ENCODE peak calls at places on chromosomes 6 and 20, in eight cellular contexts. S is stimulated activated CD8-positive, alpha-beta memory T cell treated with anti-CD3 and anti-CD28 coated beads, Interleukin-12 subunit alpha, Interleukin-12 subunit beta, amount 100 ng/mL, for 1 hour; L is NCI-H82; A is T1000; C is kidney tubule cell; Z is upper lobe of right lung; D is KG1; I is CD14-positive monocyte. F is an unnamed sample.

GRCh38 chr6:7153807-7154206 is 46.0 kb downstream of the RREB1 start:
- DNase-seq in S (no peak), L (no peak), A (no peak), C (no peak), Z (no peak), D (no peak), I (peak; percentile 13), F (no peak)

GRCh38 chr20:5080384-5080877 is 39.3 kb downstream of the PCNA start:
- DNase-seq in S (no peak), L (no peak), A (no peak), C (no peak), Z (peak; percentile 86), D (peak; percentile 31), I (peak; percentile 91), F (no peak)

GRCh38 chr6:157245486-157245885 is 77.8 kb downstream of the TMEM242 start:
- DNase-seq in S (no peak), L (no peak), A (no peak), C (no peak), Z (no peak), D (no peak), I (no peak), F (no peak)

GRCh38 chr6:24951831-24952299 is 16.1 kb upstream of the RIPOR2 start:
- DNase-seq in S (no peak), L (no peak), A (no peak), C (no peak), Z (no peak), D (peak; percentile 68), I (peak; percentile 87), F (no peak)

GRCh38 chr20:47315339-47315662 is 41.2 kb downstream of the ZMYND8 start:
- DNase-seq in S (no peak), L (no peak), A (no peak), C (no peak), Z (peak; percentile 32), D (no peak), I (no peak), F (peak; percentile 81)

GRCh38 chr6:16420715-16421461 is 182.5 kb downstream of the GMPR start:
- DNase-seq in S (no peak), L (peak; percentile 54), A (no peak), C (peak; percentile 13), Z (no peak), D (no peak), I (no peak), F (no peak)

GRCh38 chr20:10427060-10427692 is 6.8 kb downstream of the MKKS start:
- DNase-seq in S (peak; percentile 27), L (peak; percentile 56), A (peak; percentile 7), C (peak; percentile 58), Z (no peak), D (no peak), I (no peak), F (peak; percentile 82)

GRCh38 chr20:63163596-63164560 is 52.1 kb downstream of the YTHDF1 start:
- DNase-seq in S (no peak), L (no peak), A (no peak), C (no peak), Z (no peak), D (no peak), I (no peak), F (no peak)

GRCh38 chr6:18493421-18493891 is 106.3 kb downstream of the RNF144B start:
- DNase-seq in S (no peak), L (no peak), A (no peak), C (peak; percentile 97), Z (no peak), D (no peak), I (no peak), F (peak; percentile 79)